ENCODE peak calls at places on chromosomes 6 and 20, in four cellular contexts. G is A549, Q is MM.1S, N is fibroblast of lung. M is an unnamed sample.

GRCh38 chr6:94956910-94957309 is 620.4 kb upstream of the MANEA start:
- DNase-seq in G (no peak), Q (no peak), N (no peak), M (no peak)

GRCh38 chr20:48153523-48153922 is 368.2 kb upstream of the SULF2 start:
- DNase-seq in G (no peak), Q (peak), N (peak), M (peak)

GRCh38 chr6:56807992-56808342 is 146.9 kb upstream of the BEND6 start:
- DNase-seq in G (peak), Q (no peak), N (peak), M (peak)

GRCh38 chr6:39923394-39923793 is 10.9 kb downstream of the MOCS1 start:
- DNase-seq in G (no peak), Q (no peak), N (no peak), M (no peak)

GRCh38 chr6:9062581-9062980 is 627.2 kb upstream of the SLC35B3 start:
- DNase-seq in G (no peak), Q (no peak), N (no peak), M (no peak)

GRCh38 chr6:79040083-79040482 is 38.0 kb downstream of the PHIP start:
- DNase-seq in G (no peak), Q (peak), N (peak), M (no peak)

GRCh38 chr6:43867246-43867645 is 97.2 kb downstream of the VEGFA start:
- DNase-seq in G (no peak), Q (no peak), N (no peak), M (no peak)

GRCh38 chr6:103872683-103873082 is 987.0 kb downstream of the HACE1 start:
- DNase-seq in G (no peak), Q (no peak), N (no peak), M (peak)

GRCh38 chr6:158014505-158015187 is 33.0 kb downstream of the SYNJ2 start:
- DNase-seq in G (no peak), Q (no peak), N (no peak), M (no peak)

DNA sequence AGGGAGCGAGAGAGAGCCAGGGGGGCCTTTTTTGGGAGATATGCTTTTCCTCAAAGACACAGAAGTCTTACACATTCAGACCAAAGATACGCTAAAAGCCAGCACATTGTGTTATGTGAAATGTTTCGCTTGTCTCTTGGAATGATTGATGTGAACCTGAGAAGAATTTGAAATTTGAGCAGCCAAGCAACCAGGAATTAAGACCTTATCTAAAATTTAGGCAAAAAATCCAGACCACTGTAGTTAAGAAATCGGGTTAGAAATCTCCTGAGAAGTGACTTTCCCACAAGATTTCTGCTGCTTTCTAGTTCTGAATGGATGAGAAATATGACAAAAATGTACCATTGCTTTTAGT is 223.2 kb upstream of the GMDS start:
- DNase-seq in G (no peak), Q (no peak), N (peak), M (no peak)
- H3K4me2 ChIP-seq in G (no peak), Q (no peak), N (no peak), M (no peak)

GRCh38 chr6:16286151-16286522 is 47.8 kb downstream of the GMPR start:
- DNase-seq in G (peak), Q (peak), N (peak), M (peak)
- H3K4me2 ChIP-seq in G (peak), Q (peak), N (no peak), M (peak)

GRCh38 chr20:9918360-9918759 is 79.5 kb upstream of the PAK5 start:
- DNase-seq in G (no peak), Q (no peak), N (no peak), M (no peak)

GRCh38 chr20:9916776-9917175 is 77.9 kb upstream of the PAK5 start:
- DNase-seq in G (no peak), Q (no peak), N (peak), M (no peak)

GRCh38 chr20:9920908-9921307 is 82.0 kb upstream of the PAK5 start:
- DNase-seq in G (no peak), Q (no peak), N (no peak), M (no peak)

GRCh38 chr20:9923648-9924047 is 84.8 kb upstream of the PAK5 start:
- DNase-seq in G (no peak), Q (no peak), N (no peak), M (no peak)

DNA sequence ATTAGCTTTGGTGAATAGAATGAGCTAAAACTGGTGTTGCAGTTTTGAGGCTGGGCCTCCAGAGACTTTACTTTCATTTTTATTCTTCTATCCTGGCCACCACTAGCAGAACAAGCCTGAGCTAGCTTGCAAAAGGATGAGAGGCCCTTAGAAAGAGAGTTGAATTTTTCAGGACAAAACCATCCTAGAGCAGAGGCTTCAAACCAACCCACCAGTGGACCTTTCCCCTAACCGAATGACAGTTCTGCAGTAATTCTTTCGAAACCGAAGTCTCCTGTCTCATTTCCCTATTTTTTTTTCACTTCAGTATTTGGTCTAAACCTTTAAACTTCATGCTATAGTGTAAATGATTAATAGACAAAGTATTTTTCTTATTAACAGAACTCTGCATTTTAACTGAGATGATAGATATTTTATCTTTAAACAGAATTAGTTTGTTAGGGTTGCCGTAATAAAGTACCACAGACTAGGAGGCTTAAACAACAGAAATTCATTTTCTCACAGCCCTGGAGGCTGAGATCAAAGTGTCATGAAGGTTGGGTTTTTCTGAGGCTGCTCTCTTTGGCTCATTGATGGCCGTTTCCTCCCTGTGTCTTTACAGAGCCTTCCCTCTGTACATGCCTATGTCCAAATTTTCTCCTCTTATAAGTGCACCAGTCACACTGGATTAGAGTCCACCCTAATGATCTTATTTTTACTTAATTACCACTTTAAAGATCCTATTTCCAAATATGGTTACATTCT is 80.6 kb upstream of the PAK5 start:
- DNase-seq in G (no peak), Q (peak), N (no peak), M (no peak)
- H3K4me2 ChIP-seq in G (no peak), Q (peak), N (no peak), M (no peak)

DNA sequence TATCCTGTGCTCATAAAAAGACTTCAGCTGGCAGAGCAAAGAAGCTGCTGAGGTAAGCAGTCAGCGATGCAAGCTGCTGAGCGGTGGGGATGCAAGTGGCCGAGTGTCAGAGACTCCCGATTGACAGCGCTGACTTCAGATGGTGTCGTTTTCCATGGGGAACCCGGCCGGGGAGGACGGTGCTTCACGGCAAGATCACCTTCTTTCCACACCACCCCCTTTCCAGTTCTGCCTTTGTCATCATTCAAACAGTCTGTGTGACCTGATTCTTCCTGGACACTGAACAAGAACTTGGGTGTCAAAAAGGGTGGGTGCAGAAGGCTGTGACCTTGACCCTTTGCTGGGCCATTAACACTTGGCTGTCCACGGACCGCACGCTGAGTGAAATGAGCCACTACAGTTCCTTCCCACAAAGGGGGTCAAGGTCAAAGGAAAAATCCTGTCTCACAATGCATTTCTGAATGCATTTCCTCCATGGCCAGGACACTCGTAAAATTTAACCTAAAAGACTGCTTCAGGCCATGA is 52.9 kb upstream of the UNC93A start:
- DNase-seq in G (no peak), Q (peak), N (no peak), M (peak)
- H3K4me2 ChIP-seq in G (no peak), Q (no peak), N (no peak), M (no peak)

GRCh38 chr20:63006611-63007471 is at the start of gene BHLHE23:
- DNase-seq in G (no peak), Q (no peak), N (no peak), M (peak)

GRCh38 chr20:63005862-63006564 is 751 bp downstream of the BHLHE23 start:
- DNase-seq in G (peak), Q (no peak), N (peak), M (peak)

GRCh38 chr20:63008541-63009043 is 1.8 kb upstream of the BHLHE23 start:
- DNase-seq in G (no peak), Q (no peak), N (no peak), M (no peak)

GRCh38 chr20:63007722-63008488 is 1.1 kb upstream of the BHLHE23 start:
- DNase-seq in G (no peak), Q (no peak), N (no peak), M (peak)

DNA sequence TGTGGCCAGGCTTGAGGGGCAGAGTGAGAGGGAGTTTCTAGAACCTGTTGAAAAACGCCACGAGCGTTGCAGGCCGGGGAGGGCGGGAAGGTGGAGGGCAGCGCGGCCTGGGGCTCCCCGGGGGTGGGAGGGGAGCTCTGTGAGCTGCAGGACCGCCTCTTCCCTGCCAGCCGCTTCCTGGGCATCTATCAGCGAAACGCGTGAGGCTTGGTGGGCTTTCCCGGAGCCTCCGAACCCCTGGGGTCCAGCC is 633 bp upstream of the BHLHE23 start:
- DNase-seq in G (no peak), Q (no peak), N (no peak), M (no peak)
- H3K4me2 ChIP-seq in G (no peak), Q (no peak), N (no peak), M (no peak)

DNA sequence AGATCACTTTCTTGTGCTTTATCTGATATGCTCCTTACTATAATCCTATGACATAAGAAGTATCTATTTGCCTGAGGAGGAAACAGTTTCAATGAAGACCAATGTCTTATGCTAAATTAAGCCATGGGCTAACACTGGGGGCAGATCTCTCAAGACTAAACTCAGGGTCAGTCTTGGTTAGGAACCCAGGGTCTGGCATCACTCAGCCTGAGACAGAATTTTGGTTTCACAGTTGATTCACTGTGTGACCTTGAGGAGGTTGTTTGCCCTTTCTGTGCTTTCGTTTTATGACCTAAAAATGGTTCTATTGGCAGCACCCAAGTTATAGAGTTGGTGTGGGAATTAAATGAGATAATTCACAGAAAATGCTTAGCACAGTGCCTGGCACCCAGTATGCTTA is 4.9 kb upstream of the BCAS1 start:
- DNase-seq in G (no peak), Q (peak), N (no peak), M (no peak)
- H3K4me2 ChIP-seq in G (no peak), Q (peak), N (no peak), M (no peak)

GRCh38 chr6:137751768-137752560 is 115.1 kb upstream of the TNFAIP3 start:
- DNase-seq in G (no peak), Q (no peak), N (no peak), M (no peak)
- H3K4me2 ChIP-seq in G (no peak), Q (peak), N (no peak), M (no peak)

DNA sequence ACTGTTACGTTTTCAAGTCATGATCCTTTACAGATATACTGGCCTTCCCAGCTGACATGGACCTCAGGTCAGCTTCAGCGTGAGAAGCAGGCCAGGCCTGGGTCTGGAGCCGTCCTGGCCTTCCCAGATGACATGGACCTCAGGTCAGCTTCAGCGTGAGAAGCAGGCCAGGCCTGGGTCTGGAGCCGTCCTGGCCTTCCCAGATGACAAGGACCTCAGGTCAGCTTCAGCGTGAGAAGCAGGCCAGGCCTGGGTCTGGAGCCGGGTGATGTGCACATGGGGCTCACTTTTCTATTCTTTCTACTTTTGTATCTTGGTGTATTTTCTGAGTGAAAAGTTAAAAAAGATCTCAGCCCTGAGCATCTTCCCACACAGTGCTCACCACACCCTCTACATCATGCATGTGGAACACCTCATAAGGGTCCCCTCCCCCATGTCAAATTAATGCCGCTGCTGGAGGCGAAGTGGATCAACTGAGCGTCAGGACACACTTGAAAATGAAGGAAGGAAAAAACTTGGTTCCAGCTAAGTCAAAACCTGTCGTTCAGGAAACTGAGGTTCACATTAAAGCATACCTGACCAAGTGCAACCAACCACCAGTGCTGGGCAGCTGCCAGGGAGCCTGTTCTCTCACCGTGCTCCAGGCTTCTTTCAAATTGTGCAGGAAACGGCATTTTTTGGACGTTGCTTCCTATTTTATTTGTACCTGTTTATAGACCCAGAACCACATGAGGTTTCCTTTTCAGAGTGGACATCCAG is 32.2 kb downstream of the KIF25 start:
- DNase-seq in G (no peak), Q (no peak), N (no peak), M (no peak)
- H3K4me2 ChIP-seq in G (no peak), Q (no peak), N (no peak), M (no peak)

DNA sequence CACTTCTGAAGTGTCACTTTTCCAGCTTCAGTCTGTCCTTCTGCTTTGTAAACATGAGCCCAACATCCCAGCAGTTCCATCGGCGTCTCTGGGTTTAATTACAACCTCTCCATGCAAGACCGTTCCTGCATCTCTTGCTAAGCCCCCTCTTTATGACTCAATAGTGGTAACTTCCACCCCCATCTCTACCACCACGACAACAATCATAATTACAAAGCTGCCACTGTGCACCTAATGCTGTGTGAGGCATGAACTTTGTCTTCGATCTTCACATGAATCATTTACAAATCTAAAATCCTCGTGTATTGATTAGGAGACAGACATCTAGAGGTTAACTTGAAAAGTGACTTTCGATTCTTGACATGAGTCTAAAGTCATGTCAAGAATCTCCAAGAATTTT is 4.9 kb upstream of the CCR6 start:
- DNase-seq in G (no peak), Q (no peak), N (no peak), M (no peak)
- H3K4me2 ChIP-seq in G (no peak), Q (no peak), N (no peak), M (no peak)